ENCODE peak calls at places on chromosomes 5 and 9, in eight cellular contexts. E is ascending aorta, Q is activated gamma-delta T cell treated with Interleukin-2 at 50 U/mL for 16 hours, Z is nucleus accumbens, D is upper lobe of right lung, N is sigmoid colon, J is tibial nerve, F is SJSA1. L is an unnamed sample.

GRCh38 chr9:116327702-116328440 is 174.3 kb downstream of the PAPPA start:
- DNase-seq in N (no peak), D (no peak), Q (no peak), F (no peak), J (no peak), E (no peak), Z (no peak), L (no peak)

GRCh38 chr5:170268884-170269283 is 28.7 kb downstream of the LCP2 start:
- DNase-seq in D (no peak), Z (no peak), N (no peak), E (no peak), Q (no peak), J (no peak), F (no peak), L (no peak)

GRCh38 chr5:132465095-132465707 is 25.4 kb downstream of the IRF1 start:
- DNase-seq in F (no peak), E (no peak), Q (no peak), D (peak), N (peak), Z (no peak), J (no peak), L (no peak)

GRCh38 chr5:139207302-139208000 is 9.3 kb upstream of the SIL1 start:
- DNase-seq in J (no peak), N (no peak), E (no peak), Z (no peak), Q (no peak), F (no peak), D (no peak), L (no peak)

GRCh38 chr5:111775224-111775623 is 18.2 kb upstream of the NREP start:
- DNase-seq in E (no peak), D (no peak), N (no peak), Q (no peak), J (no peak), Z (no peak), F (no peak), L (no peak)

GRCh38 chr5:132839426-132840301 is 9.2 kb upstream of the SHROOM1 start:
- DNase-seq in Z (no peak), N (no peak), J (no peak), F (peak), E (peak), Q (no peak), D (peak), L (peak)

GRCh38 chr9:129619787-129620668 is 873 bp downstream of the C9orf50 start:
- DNase-seq in N (no peak), Q (no peak), F (no peak), E (no peak), D (no peak), J (no peak), Z (no peak), L (peak)

GRCh38 chr5:138664276-138664943 is 88.8 kb upstream of the CTNNA1 start:
- DNase-seq in E (no peak), J (no peak), N (no peak), D (no peak), F (no peak), Z (peak), Q (no peak), L (peak)

L was measured in hepatocyte.